ENCODE peak calls at places on chromosomes 6 and 20, in five cellular contexts. Q, I, M, Z and V are unnamed samples. For H3K9me3 and H3K36me3, the result is how much of the 10 kb centered on the place peaks cover.

GRCh38 chr6:1608976-1609661 is 596 bp upstream of the FOXC1 start:
- DNase-seq in Q (no peak), I (peak), M (peak), Z (no peak), V (peak)

GRCh38 chr6:112054520-112055160 is 736 bp downstream of the CCN6 start:
- DNase-seq in Q (no peak), I (peak), M (no peak), Z (no peak), V (no peak)

GRCh38 chr20:19026121-19026878 is 186.1 kb upstream of the SLC24A3 start:
- DNase-seq in Q (no peak), I (no peak), M (no peak), Z (no peak), V (no peak)

GRCh38 chr20:60007452-60007851 is 49.2 kb downstream of the CDH26 start:
- DNase-seq in Q (no peak), I (no peak), M (no peak), Z (no peak), V (no peak)

GRCh38 chr20:13839421-13840092 is 54.7 kb downstream of the NDUFAF5 start:
- DNase-seq in Q (no peak), I (peak), M (no peak), Z (no peak), V (peak)

GRCh38 chr20:50366270-50367103 is 143.7 kb upstream of the PTPN1 start:
- DNase-seq in Q (peak), I (peak), M (no peak), Z (peak), V (peak)

GRCh38 chr6:25454141-25454540 is 175.0 kb downstream of the CARMIL1 start:
- DNase-seq in Q (no peak), I (peak), M (no peak), Z (no peak), V (no peak)

GRCh38 chr6:90135672-90136071 is 161.0 kb downstream of the BACH2 start:
- DNase-seq in Q (no peak), I (peak), M (no peak), Z (no peak), V (peak)

GRCh38 chr20:22740829-22741228 is 156.5 kb upstream of the FOXA2 start:
- DNase-seq in Q (no peak), I (no peak), M (no peak), Z (no peak), V (no peak)

GRCh38 chr20:14521436-14521835 is 184.0 kb upstream of the FLRT3 start:
- DNase-seq in Q (no peak), I (peak), M (no peak), Z (no peak), V (no peak)

GRCh38 chr20:8640461-8640860 is 428.4 kb upstream of the PLCB4 start:
- DNase-seq in Q (no peak), I (no peak), M (no peak), Z (no peak), V (no peak)

GRCh38 chr6:12012231-12012565 is at the start of gene HIVEP1:
- DNase-seq in Q (peak), I (no peak), M (peak), Z (no peak), V (no peak)

GRCh38 chr6:16909599-16910360 is 148.5 kb upstream of the ATXN1 start:
- DNase-seq in Q (no peak), I (peak), M (no peak), Z (no peak), V (no peak)

GRCh38 chr20:4507288-4507719 is 214.4 kb upstream of the PRND start:
- DNase-seq in Q (no peak), I (peak), M (no peak), Z (no peak), V (no peak)

GRCh38 chr6:132713355-132714134 is at the start of gene VNN1:
- DNase-seq in Q (no peak), I (no peak), M (peak), Z (no peak), V (no peak)

GRCh38 chr6:158083687-158084325 is 84.3 kb downstream of the SERAC1 start:
- DNase-seq in Q (no peak), I (no peak), M (no peak), Z (no peak), V (no peak)

DNA sequence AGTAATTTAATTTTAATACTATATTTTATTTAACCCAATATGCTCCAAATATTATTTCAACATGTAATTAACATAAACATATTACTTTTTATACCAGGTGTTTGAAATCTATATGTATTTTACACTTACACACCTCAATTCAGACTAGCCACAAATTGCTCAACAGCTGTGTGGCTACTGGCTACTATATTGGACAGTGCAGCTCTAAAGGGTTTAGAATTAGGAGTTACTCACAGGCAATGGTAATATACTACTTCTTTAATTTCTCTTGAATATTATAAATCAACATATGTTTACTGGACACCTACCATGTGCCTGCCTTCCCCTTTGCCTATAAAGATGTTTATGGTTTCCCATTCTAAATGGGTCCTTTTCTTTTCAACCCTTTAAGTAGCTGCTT is 2.3 kb downstream of the MTRF1L start:
- DNase-seq in Q (no peak), I (no peak), M (no peak), Z (no peak), V (no peak)
- H3K4me3 ChIP-seq in Q (no peak), I (no peak), M (no peak), Z (no peak), V (no peak)

GRCh38 chr6:89069536-89070163 is 10.9 kb upstream of the PNRC1 start:
- DNase-seq in Q (no peak), I (no peak), M (peak), Z (no peak), V (no peak)
- H3K9me3 ChIP-seq in Q (under half), I (under half), M (under half), Z (under half), V (under half)

DNA sequence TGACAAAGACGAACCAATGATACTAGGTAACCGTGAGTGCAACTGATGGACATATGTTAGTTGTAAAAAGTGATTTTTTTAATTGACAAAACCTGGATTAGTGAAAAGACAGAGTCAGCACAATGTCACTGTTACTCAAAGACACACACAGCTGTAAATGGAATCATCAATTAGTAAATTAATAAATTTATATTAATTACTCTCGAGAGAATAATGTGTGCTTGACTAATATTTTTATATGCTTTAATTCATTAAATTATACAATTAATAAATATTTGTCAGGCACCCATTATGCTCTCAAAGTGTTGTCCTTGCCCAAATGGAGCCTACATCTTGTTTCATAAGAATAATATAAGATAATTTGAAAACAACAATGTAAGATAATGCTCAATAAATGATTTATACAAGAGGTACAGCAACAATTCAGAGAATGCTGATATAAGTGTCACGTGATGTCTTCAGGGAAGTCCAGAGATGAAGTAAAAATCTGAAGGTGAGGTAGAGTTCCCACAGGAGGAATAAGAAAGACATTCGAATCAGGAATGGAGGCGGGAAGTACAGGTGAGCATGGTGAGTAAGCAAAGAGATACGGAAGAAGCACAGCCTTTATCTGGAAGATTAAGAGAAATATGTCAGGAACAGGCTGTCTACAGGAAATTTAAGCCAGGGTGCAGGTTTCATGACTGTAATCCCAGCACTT is 166.0 kb upstream of the MARCKS start:
- DNase-seq in Q (no peak), I (no peak), M (no peak), Z (no peak), V (no peak)
- H3K36me3 ChIP-seq in Q (under half), I (under half), M (under half), Z (under half), V (under half)

GRCh38 chr6:96015791-96016776 is at the start of gene FUT9:
- DNase-seq in Q (peak), I (no peak), M (peak), Z (no peak), V (peak)
- H3K4me3 ChIP-seq in Q (peak), I (no peak), M (no peak), Z (peak), V (peak)

DNA sequence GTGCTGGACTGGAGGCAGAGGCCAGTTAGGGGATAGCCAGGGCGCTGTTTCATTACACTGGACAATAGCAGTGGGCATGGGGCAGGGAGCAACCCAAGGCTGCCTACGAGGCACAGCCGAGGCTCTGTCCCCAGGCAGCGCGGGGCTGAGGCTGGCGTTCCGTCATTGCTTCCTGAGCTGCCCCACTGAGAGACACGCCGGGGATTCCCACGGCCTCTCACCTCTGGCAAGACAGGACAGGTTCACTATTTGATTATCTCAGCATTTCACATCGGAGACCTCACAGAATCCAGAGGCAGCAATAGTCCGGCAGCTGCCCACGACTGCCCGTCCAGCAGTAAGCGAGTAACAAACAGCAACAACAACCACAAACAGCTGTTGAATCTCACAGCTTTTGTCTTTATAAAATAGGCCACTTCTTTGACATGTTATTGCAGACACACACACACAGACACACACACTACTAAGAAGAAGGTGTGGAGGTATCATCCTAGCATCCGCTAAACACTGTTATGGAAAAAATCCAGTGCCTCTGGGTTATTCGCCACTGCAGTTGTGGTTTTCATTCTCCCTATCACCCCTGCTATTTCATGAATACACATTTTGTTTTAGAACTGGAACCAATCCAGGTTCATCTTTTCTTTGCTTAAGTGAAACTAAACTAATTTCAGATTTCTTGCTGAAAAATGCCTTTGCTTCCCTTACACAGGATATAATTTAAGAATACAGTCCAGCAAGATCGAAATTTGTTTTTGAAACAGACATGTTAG is 19.5 kb downstream of the KIF25 start:
- DNase-seq in Q (no peak), I (no peak), M (no peak), Z (no peak), V (no peak)
- H3K9me3 ChIP-seq in Q (under half), I (under half), M (under half), Z (under half), V (under half)

GRCh38 chr20:10788877-10789276 is 115.1 kb upstream of the JAG1 start:
- DNase-seq in Q (no peak), I (no peak), M (no peak), Z (no peak), V (no peak)
- H3K36me3 ChIP-seq in Q (under half), I (under half), M (under half), Z (under half), V (under half)